ENCODE peak calls at places on chromosomes 4 and X, in seven cellular contexts. C, W, I, V, F, K and D are unnamed samples.

GRCh38 chr4:53671757-53672156 is 80.5 kb upstream of the LNX1 start:
- DNase-seq in V (no peak), F (no peak), W (no peak), K (no peak), C (no peak), I (no peak), D (no peak)

GRCh38 chr4:81472249-81473085 is 760 bp upstream of the RASGEF1B start:
- DNase-seq in F (peak), I (peak), K (peak), W (no peak), C (peak), V (peak), D (no peak)

GRCh38 chr4:184293552-184293951 is 75.9 kb upstream of the ENPP6 start:
- DNase-seq in F (no peak), W (no peak), K (peak), C (no peak), V (no peak), I (peak), D (peak)

GRCh38 chr4:8205749-8206611 is 6.9 kb downstream of the SH3TC1 start:
- DNase-seq in C (no peak), K (no peak), I (no peak), W (no peak), F (no peak), V (no peak), D (no peak)

GRCh38 chrX:1491851-1492349 is 39.2 kb upstream of the ASMTL start:
- DNase-seq in K (no peak), C (peak), F (peak), I (peak), W (peak), V (no peak), D (no peak)

GRCh38 chr4:185479507-185479971 is 8.0 kb upstream of the CCDC110 start:
- DNase-seq in W (no peak), F (no peak), V (no peak), I (no peak), C (no peak), K (no peak), D (no peak)

GRCh38 chr4:185183622-185184281 is 20.0 kb downstream of the CFAP97 start:
- DNase-seq in W (peak), I (peak), C (peak), F (peak), K (peak), V (peak), D (peak)

GRCh38 chr4:84597450-84597849 is 14.5 kb downstream of the CDS1 start:
- DNase-seq in I (no peak), W (peak), F (no peak), C (no peak), V (no peak), K (no peak), D (no peak)

GRCh38 chr4:141417387-141417786 is 196.7 kb downstream of the ZNF330 start:
- DNase-seq in C (no peak), W (no peak), F (no peak), K (no peak), I (no peak), V (peak), D (no peak)

GRCh38 chr4:8596891-8597290 is 4.3 kb downstream of the CPZ start:
- DNase-seq in W (no peak), I (no peak), C (no peak), K (no peak), F (no peak), V (no peak), D (no peak)

GRCh38 chr4:37685726-37686372 is 327 bp downstream of the RELL1 start:
- DNase-seq in K (peak), I (no peak), V (no peak), F (no peak), C (no peak), W (peak), D (peak)

GRCh38 chrX:65925592-65925991 is 114.3 kb downstream of the VSIG4 start:
- DNase-seq in W (no peak), I (no peak), C (no peak), K (no peak), F (no peak), V (no peak), D (no peak)

GRCh38 chrX:34943235-34943634 is 639 bp downstream of the FAM47B start:
- DNase-seq in F (no peak), I (no peak), C (no peak), W (no peak), V (no peak), K (no peak), D (no peak)

DNA sequence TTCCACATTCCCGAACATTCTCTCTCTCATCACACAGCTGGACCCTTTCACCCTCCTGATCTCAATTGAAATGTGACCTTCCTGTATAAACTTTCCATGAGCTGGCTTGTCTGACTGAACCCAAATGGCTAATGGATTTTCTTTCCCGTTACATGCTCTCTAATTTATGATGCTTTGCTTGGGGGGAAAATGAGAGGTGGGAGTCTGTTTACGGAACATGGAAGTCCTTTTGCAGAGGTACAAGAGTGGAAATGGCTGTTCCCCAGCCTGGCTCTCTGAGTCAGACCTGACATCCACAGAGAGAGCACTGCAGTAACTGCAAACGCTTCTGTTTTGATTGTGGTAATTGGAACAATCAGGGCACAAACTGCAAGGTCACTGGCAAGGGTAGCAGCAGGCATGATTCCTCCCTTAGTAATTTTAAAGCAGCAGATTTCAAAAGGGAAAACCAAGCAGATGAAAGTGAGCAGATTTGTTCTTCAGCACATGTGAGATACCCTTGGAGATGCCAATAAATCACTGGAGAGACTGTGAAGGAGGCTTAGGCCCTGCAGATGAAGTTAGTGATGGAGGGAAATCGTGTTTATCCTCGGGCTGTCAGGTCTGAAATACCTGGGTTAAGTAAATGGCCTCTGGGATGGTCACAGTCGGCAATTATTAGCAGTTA is 83.9 kb downstream of the SNCA start:
- DNase-seq in V (peak), C (no peak), W (no peak), F (no peak), I (no peak), K (peak), D (no peak)
- H3K9ac ChIP-seq in V (peak), C (no peak), W (no peak), F (no peak), I (no peak), K (peak), D (no peak)

DNA sequence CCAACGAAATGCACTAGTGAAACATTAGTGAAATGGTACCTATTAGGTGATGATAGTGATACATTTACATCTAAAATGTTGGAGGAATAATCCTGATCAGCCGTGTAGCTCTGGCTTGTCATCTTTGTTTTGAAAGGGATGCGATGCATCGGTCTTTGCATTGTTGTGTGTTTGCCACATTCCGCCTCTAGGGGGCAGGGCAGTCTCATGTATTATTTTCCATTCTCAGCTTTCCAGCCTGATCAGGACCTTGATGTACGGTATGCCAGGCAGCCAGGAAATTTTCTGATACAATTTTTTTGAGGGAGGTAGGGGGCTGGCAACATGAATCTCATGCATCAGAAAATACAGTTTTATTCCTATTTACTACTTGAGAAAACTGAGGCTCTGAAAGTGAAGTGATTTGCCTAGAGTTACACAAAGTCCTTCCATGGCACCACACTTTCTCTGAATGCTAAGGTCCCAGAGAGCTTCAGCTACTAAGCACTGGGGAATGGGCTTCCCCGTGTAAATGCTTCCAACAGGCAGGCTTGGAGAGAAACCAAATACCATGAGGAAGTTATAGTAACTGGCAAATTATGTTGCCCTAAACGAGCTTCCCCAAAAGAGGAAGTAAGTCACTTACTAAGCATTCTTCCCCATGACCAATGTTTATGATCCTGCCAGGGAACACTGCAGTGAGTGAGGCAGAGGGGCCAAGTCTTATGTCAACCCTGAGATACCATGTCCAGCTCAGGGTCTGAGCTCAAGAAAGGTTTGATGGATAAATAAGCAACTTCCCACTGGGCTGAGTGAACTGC is 31.8 kb upstream of the IQSEC2 start:
- DNase-seq in I (peak), C (peak), W (peak), K (peak), V (peak), F (peak), D (peak)
- H3K9ac ChIP-seq in I (no peak), C (no peak), W (peak), K (peak), V (peak), F (no peak), D (no peak)

DNA sequence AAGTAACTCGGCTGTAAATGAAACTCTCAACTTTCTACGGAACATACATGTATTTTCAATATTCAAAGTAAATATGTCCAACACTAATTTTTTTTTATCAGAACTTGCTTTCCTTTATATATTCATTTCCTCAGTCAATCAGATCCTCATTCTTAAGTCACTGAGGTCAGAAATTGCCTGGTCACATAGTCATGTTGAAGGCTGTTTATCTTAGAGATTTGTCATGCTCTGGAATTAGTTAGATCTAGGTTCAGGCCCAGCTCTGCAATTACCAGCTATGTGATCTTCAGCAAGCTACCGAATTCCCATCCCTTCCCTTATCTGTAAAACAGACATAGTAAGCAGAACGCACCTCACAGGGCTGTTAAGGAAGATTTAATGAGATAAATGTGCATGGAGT is 228.8 kb downstream of the SPCS3 start:
- DNase-seq in V (peak), K (peak), W (peak), I (no peak), F (no peak), C (no peak), D (no peak)
- H3K9ac ChIP-seq in V (peak), K (peak), W (peak), I (no peak), F (no peak), C (no peak), D (no peak)

DNA sequence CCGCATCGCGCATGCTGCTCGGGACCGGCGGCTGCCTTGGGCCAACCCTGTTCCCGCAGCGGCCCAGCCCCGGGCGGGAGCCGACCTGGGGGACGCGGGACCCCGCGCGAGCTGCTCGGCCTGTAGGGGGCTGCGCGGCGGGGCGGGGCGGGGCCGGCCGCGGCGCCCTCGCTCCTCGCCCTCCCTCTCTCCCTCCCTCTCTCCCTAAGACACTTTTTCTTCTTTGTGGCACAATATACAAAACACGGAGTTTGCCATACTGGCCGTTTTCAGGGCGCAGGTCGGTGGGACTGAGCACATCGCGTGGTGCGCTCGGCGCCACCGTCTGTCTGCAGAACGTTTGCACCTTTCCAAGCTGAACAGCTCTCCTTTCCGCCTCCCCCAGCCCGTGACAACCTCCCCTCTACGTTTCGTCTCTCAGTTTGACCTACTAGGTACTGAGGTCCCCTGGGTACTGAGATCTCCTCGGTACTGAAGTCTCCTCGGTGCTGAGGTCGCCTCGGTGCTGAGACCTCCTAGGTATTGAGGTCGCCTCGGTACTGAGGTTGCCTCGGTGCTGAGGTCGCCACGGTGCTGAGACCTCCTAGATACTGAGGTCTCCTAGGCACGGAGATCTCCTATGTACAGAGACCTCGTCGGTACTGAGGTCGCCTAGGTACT is 261.1 kb upstream of the PLCXD1 start:
- DNase-seq in V (no peak), K (peak), C (peak), I (peak), F (peak), W (peak), D (no peak)
- H3K9ac ChIP-seq in V (no peak), K (peak), C (no peak), I (peak), F (no peak), W (no peak), D (no peak)

DNA sequence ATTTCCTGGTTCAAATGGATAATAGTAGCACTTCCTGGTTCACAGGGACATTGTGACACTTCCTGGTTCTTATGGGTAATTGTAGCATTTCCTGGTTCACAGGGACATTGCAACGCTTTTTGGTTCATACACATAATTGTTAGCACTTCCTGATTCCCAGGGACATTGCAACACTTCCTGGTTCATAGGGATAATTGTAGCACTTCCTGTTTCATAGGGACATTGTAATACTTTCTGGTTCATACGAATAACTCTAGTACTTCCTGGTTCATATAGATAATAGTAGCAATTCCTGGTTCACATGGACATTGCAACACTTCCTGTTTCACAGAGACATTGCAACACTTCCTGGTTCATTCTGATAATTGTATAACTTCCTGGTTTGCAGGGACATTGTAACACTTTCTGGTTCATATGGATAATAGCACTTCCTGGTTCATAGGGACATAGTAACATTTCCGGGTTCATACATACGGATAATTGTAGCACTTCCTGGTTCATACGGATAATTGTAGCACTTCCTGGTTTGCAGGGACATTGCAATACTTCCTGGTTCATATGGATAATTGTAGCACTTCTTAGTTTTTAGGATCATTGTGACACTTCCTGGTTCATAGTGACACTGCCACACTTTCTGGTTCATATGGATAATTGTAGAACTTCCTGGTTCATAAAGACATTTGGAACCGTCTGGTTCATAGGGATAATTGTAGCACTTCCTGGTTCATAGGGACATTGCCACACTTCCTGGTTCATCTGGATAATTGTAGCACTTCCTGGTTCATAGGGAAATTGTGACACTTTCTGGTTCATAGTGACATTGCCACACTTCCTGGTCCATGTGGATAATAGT is 61.6 kb upstream of the CD99 start:
- DNase-seq in C (no peak), I (peak), V (no peak), F (no peak), K (no peak), W (no peak), D (no peak)
- H3K9ac ChIP-seq in C (no peak), I (no peak), V (no peak), F (no peak), K (no peak), W (no peak), D (no peak)